ENCODE peak calls at places on chromosomes 4 and X, in five cellular contexts. One of them, this sample, is unnamed.

GRCh38 chrX:13028871-13029336 is 15.5 kb downstream of the FAM9C start:
- DNase-seq in stimulated activated CD4-positive, alpha-beta T cell treated with anti-CD3 and anti-CD28 coated beads, Interleukin-12 subunit alpha, Interleukin-12 subunit beta, amount 100 ng/mL, for 4 hours: no peak
- DNase-seq in activated CD8-positive, alpha-beta memory T cell treated with anti-CD3 and anti-CD28 coated beads, Interleukin-2, amount 50 U/mL, for 48 hours: no peak
- DNase-seq in NCI-H1092: no peak
- DNase-seq in smooth muscle cell of the brain vasculature: no peak
- DNase-seq in this sample: no peak

GRCh38 chr4:10098770-10099139 is 17.8 kb downstream of the WDR1 start:
- DNase-seq in smooth muscle cell of the brain vasculature: no peak
- DNase-seq in stimulated activated CD4-positive, alpha-beta T cell treated with anti-CD3 and anti-CD28 coated beads, Interleukin-12 subunit alpha, Interleukin-12 subunit beta, amount 100 ng/mL, for 4 hours: no peak
- DNase-seq in NCI-H1092: no peak
- DNase-seq in activated CD8-positive, alpha-beta memory T cell treated with anti-CD3 and anti-CD28 coated beads, Interleukin-2, amount 50 U/mL, for 48 hours: no peak
- DNase-seq in this sample: no peak

GRCh38 chr4:35175487-35175886 is 1068.8 kb downstream of the ARAP2 start:
- DNase-seq in smooth muscle cell of the brain vasculature: no peak
- DNase-seq in NCI-H1092: no peak
- DNase-seq in activated CD8-positive, alpha-beta memory T cell treated with anti-CD3 and anti-CD28 coated beads, Interleukin-2, amount 50 U/mL, for 48 hours: no peak
- DNase-seq in stimulated activated CD4-positive, alpha-beta T cell treated with anti-CD3 and anti-CD28 coated beads, Interleukin-12 subunit alpha, Interleukin-12 subunit beta, amount 100 ng/mL, for 4 hours: no peak
- DNase-seq in this sample: no peak

GRCh38 chr4:89249716-89250361 is 57.8 kb downstream of the GPRIN3 start:
- DNase-seq in NCI-H1092: no peak
- DNase-seq in activated CD8-positive, alpha-beta memory T cell treated with anti-CD3 and anti-CD28 coated beads, Interleukin-2, amount 50 U/mL, for 48 hours: no peak
- DNase-seq in smooth muscle cell of the brain vasculature: no peak
- DNase-seq in stimulated activated CD4-positive, alpha-beta T cell treated with anti-CD3 and anti-CD28 coated beads, Interleukin-12 subunit alpha, Interleukin-12 subunit beta, amount 100 ng/mL, for 4 hours: no peak
- DNase-seq in this sample: no peak

GRCh38 chr4:156113138-156113537 is 159.5 kb upstream of the CTSO start:
- DNase-seq in stimulated activated CD4-positive, alpha-beta T cell treated with anti-CD3 and anti-CD28 coated beads, Interleukin-12 subunit alpha, Interleukin-12 subunit beta, amount 100 ng/mL, for 4 hours: no peak
- DNase-seq in NCI-H1092: peak
- DNase-seq in activated CD8-positive, alpha-beta memory T cell treated with anti-CD3 and anti-CD28 coated beads, Interleukin-2, amount 50 U/mL, for 48 hours: no peak
- DNase-seq in smooth muscle cell of the brain vasculature: no peak
- DNase-seq in this sample: no peak

GRCh38 chr4:137981277-137981676 is 260.9 kb downstream of the SLC7A11 start:
- DNase-seq in NCI-H1092: no peak
- DNase-seq in activated CD8-positive, alpha-beta memory T cell treated with anti-CD3 and anti-CD28 coated beads, Interleukin-2, amount 50 U/mL, for 48 hours: no peak
- DNase-seq in smooth muscle cell of the brain vasculature: no peak
- DNase-seq in stimulated activated CD4-positive, alpha-beta T cell treated with anti-CD3 and anti-CD28 coated beads, Interleukin-12 subunit alpha, Interleukin-12 subunit beta, amount 100 ng/mL, for 4 hours: no peak
- DNase-seq in this sample: no peak

GRCh38 chr4:161828061-161828460 is 335.7 kb downstream of the FSTL5 start:
- DNase-seq in activated CD8-positive, alpha-beta memory T cell treated with anti-CD3 and anti-CD28 coated beads, Interleukin-2, amount 50 U/mL, for 48 hours: no peak
- DNase-seq in smooth muscle cell of the brain vasculature: peak
- DNase-seq in stimulated activated CD4-positive, alpha-beta T cell treated with anti-CD3 and anti-CD28 coated beads, Interleukin-12 subunit alpha, Interleukin-12 subunit beta, amount 100 ng/mL, for 4 hours: no peak
- DNase-seq in NCI-H1092: no peak
- DNase-seq in this sample: no peak

GRCh38 chr4:147122697-147123472 is 177.2 kb upstream of the TTC29 start:
- DNase-seq in NCI-H1092: no peak
- DNase-seq in activated CD8-positive, alpha-beta memory T cell treated with anti-CD3 and anti-CD28 coated beads, Interleukin-2, amount 50 U/mL, for 48 hours: no peak
- DNase-seq in smooth muscle cell of the brain vasculature: no peak
- DNase-seq in stimulated activated CD4-positive, alpha-beta T cell treated with anti-CD3 and anti-CD28 coated beads, Interleukin-12 subunit alpha, Interleukin-12 subunit beta, amount 100 ng/mL, for 4 hours: no peak
- DNase-seq in this sample: no peak

GRCh38 chr4:139736661-139737060 is 71.0 kb downstream of the MGST2 start:
- DNase-seq in stimulated activated CD4-positive, alpha-beta T cell treated with anti-CD3 and anti-CD28 coated beads, Interleukin-12 subunit alpha, Interleukin-12 subunit beta, amount 100 ng/mL, for 4 hours: no peak
- DNase-seq in smooth muscle cell of the brain vasculature: no peak
- DNase-seq in NCI-H1092: no peak
- DNase-seq in activated CD8-positive, alpha-beta memory T cell treated with anti-CD3 and anti-CD28 coated beads, Interleukin-2, amount 50 U/mL, for 48 hours: no peak
- DNase-seq in this sample: no peak

GRCh38 chrX:41596586-41596985 is 92.2 kb upstream of the GPR34 start:
- DNase-seq in stimulated activated CD4-positive, alpha-beta T cell treated with anti-CD3 and anti-CD28 coated beads, Interleukin-12 subunit alpha, Interleukin-12 subunit beta, amount 100 ng/mL, for 4 hours: no peak
- DNase-seq in activated CD8-positive, alpha-beta memory T cell treated with anti-CD3 and anti-CD28 coated beads, Interleukin-2, amount 50 U/mL, for 48 hours: no peak
- DNase-seq in smooth muscle cell of the brain vasculature: no peak
- DNase-seq in NCI-H1092: no peak
- DNase-seq in this sample: peak

GRCh38 chr4:177596035-177596434 is 153.8 kb upstream of the AGA start:
- DNase-seq in smooth muscle cell of the brain vasculature: peak
- DNase-seq in stimulated activated CD4-positive, alpha-beta T cell treated with anti-CD3 and anti-CD28 coated beads, Interleukin-12 subunit alpha, Interleukin-12 subunit beta, amount 100 ng/mL, for 4 hours: peak
- DNase-seq in NCI-H1092: no peak
- DNase-seq in activated CD8-positive, alpha-beta memory T cell treated with anti-CD3 and anti-CD28 coated beads, Interleukin-2, amount 50 U/mL, for 48 hours: peak
- DNase-seq in this sample: no peak

GRCh38 chrX:113651306-113651705 is 810.7 kb upstream of the AMOT start:
- DNase-seq in smooth muscle cell of the brain vasculature: no peak
- DNase-seq in stimulated activated CD4-positive, alpha-beta T cell treated with anti-CD3 and anti-CD28 coated beads, Interleukin-12 subunit alpha, Interleukin-12 subunit beta, amount 100 ng/mL, for 4 hours: no peak
- DNase-seq in activated CD8-positive, alpha-beta memory T cell treated with anti-CD3 and anti-CD28 coated beads, Interleukin-2, amount 50 U/mL, for 48 hours: no peak
- DNase-seq in NCI-H1092: no peak
- DNase-seq in this sample: no peak

GRCh38 chrX:136259543-136259942 is 8.3 kb upstream of the MAP7D3 start:
- DNase-seq in NCI-H1092: no peak
- DNase-seq in smooth muscle cell of the brain vasculature: no peak
- DNase-seq in stimulated activated CD4-positive, alpha-beta T cell treated with anti-CD3 and anti-CD28 coated beads, Interleukin-12 subunit alpha, Interleukin-12 subunit beta, amount 100 ng/mL, for 4 hours: no peak
- DNase-seq in activated CD8-positive, alpha-beta memory T cell treated with anti-CD3 and anti-CD28 coated beads, Interleukin-2, amount 50 U/mL, for 48 hours: no peak
- DNase-seq in this sample: no peak

GRCh38 chr4:60737858-60738257 is 462.3 kb upstream of the ADGRL3 start:
- DNase-seq in stimulated activated CD4-positive, alpha-beta T cell treated with anti-CD3 and anti-CD28 coated beads, Interleukin-12 subunit alpha, Interleukin-12 subunit beta, amount 100 ng/mL, for 4 hours: no peak
- DNase-seq in activated CD8-positive, alpha-beta memory T cell treated with anti-CD3 and anti-CD28 coated beads, Interleukin-2, amount 50 U/mL, for 48 hours: no peak
- DNase-seq in NCI-H1092: no peak
- DNase-seq in smooth muscle cell of the brain vasculature: no peak
- DNase-seq in this sample: no peak

GRCh38 chr4:139509727-139510410 is 46.1 kb downstream of the SETD7 start:
- DNase-seq in NCI-H1092: no peak
- DNase-seq in activated CD8-positive, alpha-beta memory T cell treated with anti-CD3 and anti-CD28 coated beads, Interleukin-2, amount 50 U/mL, for 48 hours: no peak
- DNase-seq in smooth muscle cell of the brain vasculature: no peak
- DNase-seq in stimulated activated CD4-positive, alpha-beta T cell treated with anti-CD3 and anti-CD28 coated beads, Interleukin-12 subunit alpha, Interleukin-12 subunit beta, amount 100 ng/mL, for 4 hours: no peak
- DNase-seq in this sample: no peak

GRCh38 chr4:82489076-82489475 is 58.7 kb downstream of the ENOPH1 start:
- DNase-seq in NCI-H1092: no peak
- DNase-seq in activated CD8-positive, alpha-beta memory T cell treated with anti-CD3 and anti-CD28 coated beads, Interleukin-2, amount 50 U/mL, for 48 hours: no peak
- DNase-seq in smooth muscle cell of the brain vasculature: no peak
- DNase-seq in stimulated activated CD4-positive, alpha-beta T cell treated with anti-CD3 and anti-CD28 coated beads, Interleukin-12 subunit alpha, Interleukin-12 subunit beta, amount 100 ng/mL, for 4 hours: no peak
- DNase-seq in this sample: no peak

GRCh38 chr4:76948441-76949292 is 885 bp upstream of the SEPTIN11 start:
- DNase-seq in smooth muscle cell of the brain vasculature: no peak
- DNase-seq in NCI-H1092: peak
- DNase-seq in stimulated activated CD4-positive, alpha-beta T cell treated with anti-CD3 and anti-CD28 coated beads, Interleukin-12 subunit alpha, Interleukin-12 subunit beta, amount 100 ng/mL, for 4 hours: peak
- DNase-seq in activated CD8-positive, alpha-beta memory T cell treated with anti-CD3 and anti-CD28 coated beads, Interleukin-2, amount 50 U/mL, for 48 hours: peak
- DNase-seq in this sample: peak

GRCh38 chr4:4456351-4456750 is 69.4 kb downstream of the NSG1 start:
- DNase-seq in stimulated activated CD4-positive, alpha-beta T cell treated with anti-CD3 and anti-CD28 coated beads, Interleukin-12 subunit alpha, Interleukin-12 subunit beta, amount 100 ng/mL, for 4 hours: no peak
- DNase-seq in smooth muscle cell of the brain vasculature: no peak
- DNase-seq in NCI-H1092: no peak
- DNase-seq in activated CD8-positive, alpha-beta memory T cell treated with anti-CD3 and anti-CD28 coated beads, Interleukin-2, amount 50 U/mL, for 48 hours: no peak
- DNase-seq in this sample: no peak

GRCh38 chrX:154596290-154596929 is 11.5 kb downstream of the CTAG1A start:
- DNase-seq in activated CD8-positive, alpha-beta memory T cell treated with anti-CD3 and anti-CD28 coated beads, Interleukin-2, amount 50 U/mL, for 48 hours: no peak
- DNase-seq in NCI-H1092: no peak
- DNase-seq in smooth muscle cell of the brain vasculature: no peak
- DNase-seq in stimulated activated CD4-positive, alpha-beta T cell treated with anti-CD3 and anti-CD28 coated beads, Interleukin-12 subunit alpha, Interleukin-12 subunit beta, amount 100 ng/mL, for 4 hours: no peak
- DNase-seq in this sample: no peak

GRCh38 chr4:153295131-153295755 is 49.2 kb upstream of the MND1 start:
- DNase-seq in stimulated activated CD4-positive, alpha-beta T cell treated with anti-CD3 and anti-CD28 coated beads, Interleukin-12 subunit alpha, Interleukin-12 subunit beta, amount 100 ng/mL, for 4 hours: no peak
- DNase-seq in NCI-H1092: no peak
- DNase-seq in smooth muscle cell of the brain vasculature: no peak
- DNase-seq in activated CD8-positive, alpha-beta memory T cell treated with anti-CD3 and anti-CD28 coated beads, Interleukin-2, amount 50 U/mL, for 48 hours: no peak
- DNase-seq in this sample: no peak

GRCh38 chrX:137072396-137072795 is 38.6 kb upstream of the GPR101 start:
- DNase-seq in activated CD8-positive, alpha-beta memory T cell treated with anti-CD3 and anti-CD28 coated beads, Interleukin-2, amount 50 U/mL, for 48 hours: no peak
- DNase-seq in stimulated activated CD4-positive, alpha-beta T cell treated with anti-CD3 and anti-CD28 coated beads, Interleukin-12 subunit alpha, Interleukin-12 subunit beta, amount 100 ng/mL, for 4 hours: no peak
- DNase-seq in NCI-H1092: no peak
- DNase-seq in smooth muscle cell of the brain vasculature: no peak
- DNase-seq in this sample: no peak

GRCh38 chr4:120557372-120557771 is 365.2 kb downstream of the PRDM5 start:
- DNase-seq in stimulated activated CD4-positive, alpha-beta T cell treated with anti-CD3 and anti-CD28 coated beads, Interleukin-12 subunit alpha, Interleukin-12 subunit beta, amount 100 ng/mL, for 4 hours: no peak
- DNase-seq in smooth muscle cell of the brain vasculature: no peak
- DNase-seq in NCI-H1092: no peak
- DNase-seq in activated CD8-positive, alpha-beta memory T cell treated with anti-CD3 and anti-CD28 coated beads, Interleukin-2, amount 50 U/mL, for 48 hours: no peak
- DNase-seq in this sample: no peak

GRCh38 chr4:39565925-39566630 is 38.8 kb upstream of the UGDH start:
- DNase-seq in stimulated activated CD4-positive, alpha-beta T cell treated with anti-CD3 and anti-CD28 coated beads, Interleukin-12 subunit alpha, Interleukin-12 subunit beta, amount 100 ng/mL, for 4 hours: no peak
- DNase-seq in NCI-H1092: no peak
- DNase-seq in smooth muscle cell of the brain vasculature: no peak
- DNase-seq in activated CD8-positive, alpha-beta memory T cell treated with anti-CD3 and anti-CD28 coated beads, Interleukin-2, amount 50 U/mL, for 48 hours: no peak
- DNase-seq in this sample: no peak

GRCh38 chr4:48578132-48578964 is 88.3 kb downstream of the ZAR1 start:
- DNase-seq in activated CD8-positive, alpha-beta memory T cell treated with anti-CD3 and anti-CD28 coated beads, Interleukin-2, amount 50 U/mL, for 48 hours: no peak
- DNase-seq in stimulated activated CD4-positive, alpha-beta T cell treated with anti-CD3 and anti-CD28 coated beads, Interleukin-12 subunit alpha, Interleukin-12 subunit beta, amount 100 ng/mL, for 4 hours: peak
- DNase-seq in smooth muscle cell of the brain vasculature: peak
- DNase-seq in NCI-H1092: peak
- DNase-seq in this sample: peak

GRCh38 chr4:27574743-27575142 is 714.1 kb downstream of the STIM2 start:
- DNase-seq in stimulated activated CD4-positive, alpha-beta T cell treated with anti-CD3 and anti-CD28 coated beads, Interleukin-12 subunit alpha, Interleukin-12 subunit beta, amount 100 ng/mL, for 4 hours: no peak
- DNase-seq in smooth muscle cell of the brain vasculature: no peak
- DNase-seq in activated CD8-positive, alpha-beta memory T cell treated with anti-CD3 and anti-CD28 coated beads, Interleukin-2, amount 50 U/mL, for 48 hours: no peak
- DNase-seq in NCI-H1092: no peak
- DNase-seq in this sample: no peak

GRCh38 chr4:121096629-121097028 is 24.3 kb upstream of the NDNF start:
- DNase-seq in activated CD8-positive, alpha-beta memory T cell treated with anti-CD3 and anti-CD28 coated beads, Interleukin-2, amount 50 U/mL, for 48 hours: no peak
- DNase-seq in stimulated activated CD4-positive, alpha-beta T cell treated with anti-CD3 and anti-CD28 coated beads, Interleukin-12 subunit alpha, Interleukin-12 subunit beta, amount 100 ng/mL, for 4 hours: no peak
- DNase-seq in smooth muscle cell of the brain vasculature: no peak
- DNase-seq in NCI-H1092: no peak
- DNase-seq in this sample: no peak

GRCh38 chrX:10781847-10782530 is 161.6 kb upstream of the MID1 start:
- DNase-seq in smooth muscle cell of the brain vasculature: no peak
- DNase-seq in activated CD8-positive, alpha-beta memory T cell treated with anti-CD3 and anti-CD28 coated beads, Interleukin-2, amount 50 U/mL, for 48 hours: no peak
- DNase-seq in stimulated activated CD4-positive, alpha-beta T cell treated with anti-CD3 and anti-CD28 coated beads, Interleukin-12 subunit alpha, Interleukin-12 subunit beta, amount 100 ng/mL, for 4 hours: no peak
- DNase-seq in NCI-H1092: no peak
- DNase-seq in this sample: no peak

GRCh38 chr4:2793578-2793919 is 664 bp downstream of the SH3BP2 start:
- DNase-seq in NCI-H1092: no peak
- DNase-seq in stimulated activated CD4-positive, alpha-beta T cell treated with anti-CD3 and anti-CD28 coated beads, Interleukin-12 subunit alpha, Interleukin-12 subunit beta, amount 100 ng/mL, for 4 hours: peak
- DNase-seq in smooth muscle cell of the brain vasculature: no peak
- DNase-seq in activated CD8-positive, alpha-beta memory T cell treated with anti-CD3 and anti-CD28 coated beads, Interleukin-2, amount 50 U/mL, for 48 hours: peak
- DNase-seq in this sample: no peak